ENCODE peak calls at places on chromosomes 16 and 17, in nine cellular contexts. M is spleen, P is HepG2, C is esophagus muscularis mucosa, H is GM12891, Z is ovary, B is heart left ventricle, O is breast epithelium, Q is esophagus squamous epithelium. U is an unnamed sample.

GRCh38 chr17:13362341-13363122 is 239.2 kb downstream of the HS3ST3A1 start:
- DNase-seq in Q (no peak), C (no peak), H (no peak), B (no peak), O (no peak), P (no peak), Z (no peak), M (no peak), U (no peak)

GRCh38 chr17:1001640-1002411 is 4.9 kb downstream of the TIMM22 start:
- DNase-seq in P (no peak), H (no peak), M (no peak), C (no peak), O (no peak), B (peak), Z (no peak), Q (no peak), U (no peak)

GRCh38 chr16:371729-372521 is 1.6 kb upstream of the MRPL28 start:
- DNase-seq in B (peak), Z (peak), C (no peak), P (no peak), M (peak), Q (no peak), H (no peak), O (no peak), U (no peak)

GRCh38 chr16:87854053-87854906 is 15.0 kb downstream of the SLC7A5 start:
- DNase-seq in Q (no peak), B (no peak), H (no peak), P (peak), C (no peak), O (no peak), Z (peak), M (peak), U (no peak)

GRCh38 chr16:4892356-4893102 is 44.4 kb downstream of the PPL start:
- DNase-seq in C (no peak), H (no peak), M (no peak), Z (no peak), P (no peak), O (no peak), B (no peak), Q (no peak), U (no peak)

GRCh38 chr17:21119247-21119944 is 7.4 kb upstream of the DHRS7B start:
- DNase-seq in Z (peak), M (peak), P (peak), C (no peak), Q (no peak), H (peak), B (peak), O (peak), U (peak)

GRCh38 chr17:80948961-80949450 is 42.6 kb upstream of the CHMP6 start:
- DNase-seq in P (no peak), B (peak), M (peak), Z (no peak), C (no peak), H (no peak), Q (no peak), O (no peak), U (no peak)

GRCh38 chr17:45920083-45920482 is 25.7 kb downstream of the MAPT start:
- DNase-seq in P (no peak), C (no peak), Q (no peak), H (no peak), M (no peak), O (no peak), Z (no peak), B (no peak), U (no peak)

GRCh38 chr17:73784015-73784603 is 139.9 kb upstream of the SDK2 start:
- DNase-seq in M (no peak), H (no peak), P (no peak), O (no peak), C (no peak), Z (no peak), Q (no peak), B (no peak), U (no peak)

GRCh38 chr16:89193021-89193575 is 7.2 kb downstream of the SLC22A31 start:
- DNase-seq in O (no peak), Z (peak), P (peak), B (peak), H (no peak), Q (no peak), M (peak), C (no peak), U (no peak)

GRCh38 chr17:14604920-14605599 is 304.2 kb downstream of the HS3ST3B1 start:
- DNase-seq in O (no peak), P (no peak), Q (peak), Z (no peak), B (no peak), H (no peak), C (no peak), M (peak), U (no peak)

GRCh38 chr16:15749371-15749770 is 99.3 kb downstream of the NDE1 start:
- DNase-seq in B (no peak), M (no peak), O (no peak), Z (no peak), P (no peak), C (no peak), Q (no peak), H (no peak), U (no peak)

GRCh38 chr17:81815646-81815985 is 11.7 kb downstream of the GCGR start:
- DNase-seq in B (no peak), M (no peak), Q (no peak), H (no peak), P (no peak), O (no peak), Z (no peak), C (no peak), U (no peak)

GRCh38 chr17:80021600-80021999 is 14.1 kb downstream of the TBC1D16 start:
- DNase-seq in O (no peak), Q (no peak), M (no peak), P (no peak), Z (no peak), C (no peak), H (no peak), B (no peak), U (no peak)

GRCh38 chr16:85750827-85751641 is at the start of gene C16orf74:
- DNase-seq in M (peak), P (no peak), H (peak), O (no peak), B (no peak), Q (no peak), Z (peak), C (no peak), U (no peak)

GRCh38 chr17:46930083-46930482 is 7.1 kb downstream of the GOSR2 start:
- DNase-seq in C (no peak), O (no peak), P (no peak), H (no peak), M (no peak), B (no peak), Z (no peak), Q (no peak), U (no peak)

GRCh38 chr16:69111216-69111615 is 5.8 kb downstream of the HAS3 start:
- DNase-seq in O (no peak), Z (no peak), P (no peak), H (no peak), C (no peak), Q (no peak), B (no peak), M (peak), U (no peak)

GRCh38 chr17:60751884-60752283 is 74.2 kb downstream of the BCAS3 start:
- DNase-seq in O (no peak), Z (no peak), B (no peak), H (no peak), M (no peak), C (no peak), P (no peak), Q (no peak), U (no peak)

GRCh38 chr17:62573480-62574117 is 53.9 kb upstream of the MRC2 start:
- DNase-seq in H (no peak), P (no peak), O (no peak), Z (no peak), Q (no peak), M (no peak), B (no peak), C (no peak), U (no peak)

GRCh38 chr17:81871387-81872120 is 417 bp upstream of the ARHGDIA start:
- DNase-seq in Z (peak), M (peak), O (peak), Q (no peak), P (peak), H (peak), B (peak), C (peak), U (peak)

GRCh38 chr16:28549301-28549899 is 4.3 kb upstream of the SGF29 start:
- DNase-seq in M (no peak), O (no peak), C (no peak), Z (no peak), H (no peak), P (peak), Q (no peak), B (no peak), U (no peak)

GRCh38 chr17:31518478-31518877 is 127.0 kb downstream of the RAB11FIP4 start:
- DNase-seq in C (no peak), O (no peak), Q (no peak), Z (no peak), M (peak), P (no peak), H (no peak), B (no peak), U (no peak)

GRCh38 chr16:70800306-70800705 is 652 bp downstream of the VAC14 start:
- DNase-seq in H (no peak), P (no peak), M (no peak), Q (no peak), O (no peak), Z (no peak), C (no peak), B (no peak), U (no peak)

GRCh38 chr17:8884336-8884990 is 17.0 kb upstream of the PIK3R6 start:
- DNase-seq in M (no peak), P (no peak), O (no peak), Q (no peak), B (no peak), H (no peak), Z (no peak), C (no peak), U (no peak)

GRCh38 chr17:58284613-58285421 is 4.1 kb upstream of the MPO start:
- DNase-seq in Z (no peak), C (no peak), H (no peak), M (no peak), B (no peak), O (peak), P (no peak), Q (no peak), U (no peak)

GRCh38 chr16:79131676-79132075 is 468.9 kb downstream of the MAF start:
- DNase-seq in Q (no peak), O (no peak), H (no peak), P (no peak), C (no peak), M (no peak), B (no peak), Z (no peak), U (no peak)
- TF ChIP-seq POLR2A in Q (no peak), O (no peak), H (no peak), P (no peak), C (no peak), M (no peak), B (no peak), Z (no peak), U (no peak)

DNA sequence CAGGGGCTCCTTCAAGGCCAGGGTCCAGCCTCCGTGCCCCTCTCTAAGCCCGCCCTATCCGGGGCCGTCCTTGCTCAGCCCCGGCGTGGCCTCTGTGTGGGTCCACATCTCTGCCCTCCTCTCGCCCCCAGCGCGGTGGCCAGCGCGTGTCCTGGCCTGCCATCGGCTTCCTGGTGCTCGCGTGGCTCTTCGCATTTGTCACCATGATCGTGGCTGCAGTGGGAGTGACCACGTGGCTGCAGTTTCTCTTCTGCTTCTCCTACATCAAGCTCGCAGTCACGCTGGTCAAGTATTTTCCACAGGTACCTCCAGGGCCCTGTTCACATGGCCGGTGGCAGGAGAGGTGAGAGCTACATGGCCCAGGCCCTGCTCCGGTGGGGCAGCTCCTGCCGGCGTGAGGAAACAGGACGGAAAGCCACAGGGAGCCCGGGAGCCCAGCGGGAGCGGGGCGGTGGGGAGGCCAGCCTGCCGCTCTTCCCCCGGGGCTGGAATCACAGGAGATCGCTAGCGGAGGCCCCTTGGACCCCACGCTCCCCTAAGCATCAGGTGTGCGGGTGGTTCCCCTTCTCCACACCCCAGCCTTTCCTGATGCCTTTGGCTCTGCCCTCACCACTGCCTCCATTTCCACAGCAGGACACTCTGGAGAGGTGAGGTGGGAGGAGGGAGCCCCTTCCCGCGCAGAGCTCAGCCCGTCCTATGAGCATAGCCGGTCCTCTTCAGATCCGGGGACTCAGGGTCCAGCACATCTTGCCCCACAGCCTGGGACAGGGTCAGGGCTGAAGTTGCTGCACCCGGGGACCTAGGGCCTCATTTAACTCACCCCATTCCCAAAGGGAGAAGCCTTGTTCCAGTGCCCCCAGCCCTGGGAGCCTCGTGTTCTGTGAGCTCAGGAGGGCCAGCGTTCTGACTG is 10.2 kb downstream of the TAX1BP3 start:
- DNase-seq in P (no peak), Z (no peak), H (no peak), C (no peak), O (no peak), M (no peak), Q (no peak), B (no peak), U (no peak)
- TF ChIP-seq POLR2A in P (no peak), Z (no peak), H (no peak), C (no peak), O (no peak), M (no peak), Q (no peak), B (no peak), U (no peak)

DNA sequence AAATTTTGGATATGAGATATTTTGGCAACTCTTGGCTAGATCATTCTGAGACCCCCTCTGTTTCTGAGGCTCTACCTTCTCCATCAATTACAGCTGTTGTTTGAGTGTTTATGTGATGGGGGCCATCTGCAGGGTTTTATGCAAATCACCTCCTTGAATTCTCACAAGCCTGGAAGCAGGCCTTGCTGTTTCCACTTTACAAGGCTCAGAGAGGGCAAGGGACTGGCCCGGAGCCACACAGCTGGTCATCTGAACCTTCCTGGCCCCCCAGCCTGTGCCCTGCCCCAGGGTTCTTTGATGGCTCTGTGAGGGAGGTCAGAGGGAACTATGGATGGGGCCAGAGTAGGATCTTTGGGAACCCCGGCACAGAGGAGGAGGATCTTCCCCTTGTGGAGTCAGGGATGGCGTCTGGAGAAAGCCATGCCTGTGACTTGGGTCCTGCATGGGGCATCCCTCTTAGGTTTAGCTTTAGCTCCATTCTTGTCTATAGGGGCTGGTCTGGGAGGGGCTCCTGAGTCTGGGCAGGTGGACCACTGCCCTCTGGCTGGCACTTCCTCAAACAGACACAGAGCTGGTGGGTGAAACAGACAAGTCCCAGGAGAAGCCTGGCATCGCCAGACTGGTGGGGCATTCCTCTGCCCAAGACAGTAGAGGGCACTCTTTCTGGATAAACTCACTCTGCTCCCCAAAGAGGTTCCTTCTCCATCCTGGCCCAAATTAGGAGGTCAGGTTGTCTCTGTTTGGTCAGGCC is 26.2 kb downstream of the IL21R start:
- DNase-seq in M (peak), H (no peak), O (no peak), P (no peak), C (peak), B (no peak), Q (no peak), Z (no peak), U (peak)
- TF ChIP-seq POLR2A in M (no peak), H (no peak), O (no peak), P (no peak), C (no peak), B (no peak), Q (no peak), Z (no peak), U (no peak)

GRCh38 chr17:40547785-40548478 is 17.3 kb downstream of the CCR7 start:
- DNase-seq in M (no peak), O (no peak), H (no peak), Q (no peak), C (no peak), B (no peak), Z (no peak), P (no peak), U (no peak)
- TF ChIP-seq POLR2A in M (no peak), O (no peak), H (no peak), Q (no peak), C (no peak), B (no peak), Z (no peak), P (no peak), U (no peak)

GRCh38 chr17:17855976-17856375 is 19.2 kb upstream of the SREBF1 start:
- DNase-seq in M (no peak), B (no peak), H (no peak), O (no peak), Z (no peak), C (no peak), Q (no peak), P (no peak), U (no peak)
- TF ChIP-seq POLR2A in M (no peak), B (no peak), H (no peak), O (no peak), Z (no peak), C (no peak), Q (no peak), P (no peak), U (no peak)

DNA sequence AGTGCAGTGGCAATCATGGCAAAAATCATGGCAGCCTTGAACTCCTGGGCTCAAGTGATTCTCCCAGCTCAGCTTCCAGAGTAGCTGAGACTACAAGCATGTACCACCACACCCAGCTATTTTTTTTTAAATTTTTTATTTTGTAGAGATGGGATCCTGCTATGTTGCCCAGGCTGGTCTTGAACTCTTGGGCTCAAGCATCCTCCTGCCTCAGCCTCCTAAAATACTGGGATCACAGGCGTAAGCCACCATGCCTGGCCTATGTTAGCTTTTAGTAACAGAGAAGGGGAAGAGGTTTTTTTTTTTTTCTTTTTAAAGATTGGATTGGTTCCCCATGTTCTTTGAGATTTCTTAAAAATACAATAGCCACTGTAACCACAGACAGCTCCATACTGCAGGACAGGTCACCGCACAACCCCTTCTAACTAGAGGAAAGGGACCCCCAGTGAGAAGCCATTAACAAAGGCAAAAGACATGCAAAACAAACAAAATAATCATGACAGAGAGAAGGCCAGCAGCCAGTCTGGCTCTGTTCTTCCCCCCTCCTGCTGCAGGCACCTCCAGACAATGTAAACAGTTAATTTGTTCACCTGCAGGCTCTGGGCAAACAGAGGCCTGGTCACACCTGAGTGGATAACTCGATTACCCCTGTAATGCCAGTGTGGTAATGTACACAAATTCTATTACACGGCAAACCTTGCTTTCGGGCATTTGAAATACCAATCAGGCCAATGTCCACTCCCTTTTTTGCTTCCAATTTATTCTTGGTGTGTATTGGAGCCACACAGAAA is 52.8 kb downstream of the SNX11 start:
- DNase-seq in O (no peak), Z (no peak), B (no peak), P (no peak), M (no peak), H (no peak), Q (no peak), C (no peak), U (no peak)
- TF ChIP-seq POLR2A in O (no peak), Z (no peak), B (no peak), P (no peak), M (no peak), H (no peak), Q (no peak), C (no peak), U (no peak)

GRCh38 chr17:38430316-38430715 is 2.1 kb downstream of the ARHGAP23 start:
- DNase-seq in M (no peak), B (no peak), Z (no peak), C (no peak), P (no peak), H (no peak), Q (no peak), O (no peak), U (no peak)

GRCh38 chr17:38429476-38430100 is 1.3 kb downstream of the ARHGAP23 start:
- DNase-seq in P (no peak), H (no peak), Z (no peak), O (no peak), Q (no peak), M (no peak), C (no peak), B (no peak), U (no peak)

GRCh38 chr17:38428150-38428642 is at the start of gene ARHGAP23:
- DNase-seq in C (no peak), P (no peak), H (no peak), Z (peak), M (peak), B (peak), Q (no peak), O (no peak), U (no peak)

GRCh38 chr17:38427160-38427949 is 909 bp upstream of the ARHGAP23 start:
- DNase-seq in C (no peak), Q (no peak), P (no peak), M (no peak), Z (no peak), B (no peak), O (no peak), H (no peak), U (no peak)

GRCh38 chr17:38428643-38429371 is 543 bp downstream of the ARHGAP23 start:
- DNase-seq in O (no peak), B (peak), C (no peak), Z (peak), H (no peak), M (peak), P (no peak), Q (no peak), U (no peak)
- TF ChIP-seq POLR2A in O (no peak), B (peak), C (peak), Z (no peak), H (no peak), M (no peak), P (no peak), Q (peak), U (no peak)

GRCh38 chr17:10842658-10843057 is 4.8 kb upstream of the PIRT start:
- DNase-seq in C (no peak), Z (no peak), O (no peak), M (no peak), B (no peak), Q (no peak), P (no peak), H (no peak), U (no peak)

GRCh38 chr17:10836145-10836544 is 1.7 kb downstream of the PIRT start:
- DNase-seq in Z (no peak), O (no peak), H (no peak), B (no peak), M (no peak), Q (no peak), C (no peak), P (no peak), U (no peak)

GRCh38 chr17:10836966-10837599 is 804 bp downstream of the PIRT start:
- DNase-seq in O (no peak), M (no peak), Z (no peak), H (no peak), B (no peak), C (no peak), P (no peak), Q (no peak), U (no peak)

GRCh38 chr17:10837987-10838386 is at the start of gene PIRT:
- DNase-seq in C (no peak), P (no peak), Z (no peak), B (no peak), O (no peak), Q (no peak), H (no peak), M (no peak), U (no peak)

GRCh38 chr17:10838682-10839081 is 795 bp upstream of the PIRT start:
- DNase-seq in C (no peak), B (no peak), Z (no peak), P (no peak), O (no peak), Q (no peak), H (no peak), M (no peak), U (no peak)
- TF ChIP-seq POLR2A in C (no peak), B (no peak), Z (no peak), P (no peak), O (no peak), Q (no peak), H (no peak), M (no peak), U (no peak)

U was measured in lower leg skin.